ENCODE peak calls at places on chromosomes 11 and 22, in eight cellular contexts. Y is thoracic aorta; X is RPMI7951; H is stimulated activated naive B cell treated with anti-CD40 and anti-IgM and Interleukin-4, amounts not matched to agents 10 μg/mL and 1 μg/mL and 100 μg/mL, for 72 hours; I is ureter; Z is head of caudate nucleus; T is activated T-cell treated with anti-CD3 and anti-CD28 coated beads, Interleukin-2, amount 50 U/mL, for 4 hours; V is cerebellum. S is an unnamed sample.

GRCh38 chr11:37506516-37506915 is 908.5 kb upstream of the RAG2 start:
- DNase-seq in Z (no peak), V (no peak), I (no peak), H (no peak), T (no peak), X (no peak), Y (no peak), S (no peak)

GRCh38 chr22:26656896-26657851 is at the start of gene MIAT:
- DNase-seq in I (no peak), Y (no peak), H (peak), T (peak), Z (peak), X (peak), V (peak), S (no peak)

GRCh38 chr11:19597194-19597593 is 115.4 kb upstream of the NAV2 start:
- DNase-seq in H (no peak), Y (no peak), T (no peak), V (no peak), I (peak), Z (no peak), X (peak), S (no peak)

GRCh38 chr11:127859941-127860354 is 727.4 kb downstream of the ETS1 start:
- DNase-seq in Z (no peak), H (no peak), V (no peak), Y (no peak), X (peak), T (no peak), I (no peak), S (no peak)

GRCh38 chr11:11583801-11584445 is 37.9 kb downstream of the GALNT18 start:
- DNase-seq in Y (no peak), T (no peak), I (no peak), Z (no peak), V (no peak), H (no peak), X (no peak), S (no peak)

GRCh38 chr11:13301522-13301921 is 23.9 kb downstream of the BMAL1 start:
- DNase-seq in Z (no peak), Y (no peak), V (no peak), X (no peak), T (no peak), I (no peak), H (no peak), S (no peak)

GRCh38 chr11:115930886-115931537 is 426.8 kb upstream of the CADM1 start:
- DNase-seq in V (no peak), I (no peak), Y (no peak), T (no peak), Z (no peak), H (no peak), X (peak), S (no peak)

GRCh38 chr11:88338223-88338661 is 706 bp upstream of the CTSC start:
- DNase-seq in T (peak), I (peak), V (no peak), Z (peak), Y (no peak), X (peak), H (peak), S (no peak)

GRCh38 chr11:118522571-118523072 is 4.7 kb upstream of the TTC36 start:
- DNase-seq in I (no peak), X (peak), Z (no peak), Y (no peak), V (no peak), H (no peak), T (no peak), S (no peak)

S was measured in NCI-H446 treated with DMSO at 0.1 percent for 48 hours.